ENCODE peak calls at places on chromosomes 12 and 14, in nine cellular contexts. One of them, this sample, is unnamed.
A peak's percentile ranks its signal among the peaks of the same experiment; 100 is the strongest.

GRCh38 chr14:85531141-85531593 is 1.2 kb downstream of the FLRT2 start:
- DNase-seq in prostate gland: peak; percentile 7
- DNase-seq in testis: no peak
- DNase-seq in HCT116: no peak
- DNase-seq in stomach: peak; percentile 28
- DNase-seq in esophagus muscularis mucosa: no peak
- DNase-seq in IMR-90: peak; percentile 58
- DNase-seq in esophagus squamous epithelium: no peak
- DNase-seq in adrenal gland: peak; percentile 56
- DNase-seq in this sample: peak; percentile 88

GRCh38 chr14:55026793-55027560 is at the start of the genes SOCS4 and WDHD1:
- DNase-seq in prostate gland: peak; percentile 92
- DNase-seq in testis: peak; percentile 95
- DNase-seq in HCT116: peak; percentile 84
- DNase-seq in stomach: peak; percentile 96
- DNase-seq in esophagus muscularis mucosa: peak; percentile 97
- DNase-seq in IMR-90: peak; percentile 88
- DNase-seq in esophagus squamous epithelium: peak; percentile 45
- DNase-seq in adrenal gland: peak; percentile 97
- DNase-seq in this sample: peak; percentile 97

GRCh38 chr12:105166736-105167135 is 59.2 kb downstream of the WASHC4 start:
- DNase-seq in prostate gland: no peak
- DNase-seq in testis: no peak
- DNase-seq in HCT116: no peak
- DNase-seq in stomach: no peak
- DNase-seq in esophagus muscularis mucosa: no peak
- DNase-seq in IMR-90: peak; percentile 54
- DNase-seq in esophagus squamous epithelium: no peak
- DNase-seq in adrenal gland: no peak
- DNase-seq in this sample: no peak

GRCh38 chr14:35678403-35679028 is 130.6 kb downstream of the RALGAPA1 start:
- DNase-seq in prostate gland: no peak
- DNase-seq in testis: no peak
- DNase-seq in HCT116: no peak
- DNase-seq in stomach: no peak
- DNase-seq in esophagus muscularis mucosa: no peak
- DNase-seq in IMR-90: no peak
- DNase-seq in esophagus squamous epithelium: no peak
- DNase-seq in adrenal gland: no peak
- DNase-seq in this sample: no peak

GRCh38 chr12:122921917-122922316 is 26.0 kb upstream of the VPS37B start:
- DNase-seq in prostate gland: no peak
- DNase-seq in testis: no peak
- DNase-seq in HCT116: no peak
- DNase-seq in stomach: peak; percentile 59
- DNase-seq in esophagus muscularis mucosa: no peak
- DNase-seq in IMR-90: no peak
- DNase-seq in esophagus squamous epithelium: no peak
- DNase-seq in adrenal gland: no peak
- DNase-seq in this sample: no peak

GRCh38 chr12:52321433-52321832 is 235 bp upstream of the KRT83 start:
- DNase-seq in prostate gland: peak; percentile 54
- DNase-seq in testis: no peak
- DNase-seq in HCT116: no peak
- DNase-seq in stomach: no peak
- DNase-seq in esophagus muscularis mucosa: no peak
- DNase-seq in IMR-90: no peak
- DNase-seq in esophagus squamous epithelium: no peak
- DNase-seq in adrenal gland: no peak
- DNase-seq in this sample: no peak

GRCh38 chr12:4224211-4224878 is 49.2 kb upstream of the CCND2 start:
- DNase-seq in prostate gland: no peak
- DNase-seq in testis: no peak
- DNase-seq in HCT116: no peak
- DNase-seq in stomach: no peak
- DNase-seq in esophagus muscularis mucosa: peak; percentile 74
- DNase-seq in IMR-90: no peak
- DNase-seq in esophagus squamous epithelium: no peak
- DNase-seq in adrenal gland: peak; percentile 37
- DNase-seq in this sample: no peak

GRCh38 chr12:46473634-46474201 is 101.1 kb upstream of the SLC38A2 start:
- DNase-seq in prostate gland: peak; percentile 76
- DNase-seq in testis: peak; percentile 59
- DNase-seq in HCT116: peak; percentile 87
- DNase-seq in stomach: peak; percentile 71
- DNase-seq in esophagus muscularis mucosa: no peak
- DNase-seq in IMR-90: peak; percentile 94
- DNase-seq in esophagus squamous epithelium: no peak
- DNase-seq in adrenal gland: peak; percentile 84
- DNase-seq in this sample: peak; percentile 98

GRCh38 chr14:78154827-78155226 is 15.3 kb upstream of the NRXN3 start:
- DNase-seq in prostate gland: no peak
- DNase-seq in testis: no peak
- DNase-seq in HCT116: no peak
- DNase-seq in stomach: no peak
- DNase-seq in esophagus muscularis mucosa: no peak
- DNase-seq in IMR-90: no peak
- DNase-seq in esophagus squamous epithelium: no peak
- DNase-seq in adrenal gland: no peak
- DNase-seq in this sample: no peak

GRCh38 chr12:24960222-24960855 is 11.4 kb upstream of the BCAT1 start:
- DNase-seq in prostate gland: no peak
- DNase-seq in testis: peak; percentile 59
- DNase-seq in HCT116: peak; percentile 36
- DNase-seq in stomach: no peak
- DNase-seq in esophagus muscularis mucosa: no peak
- DNase-seq in IMR-90: peak; percentile 72
- DNase-seq in esophagus squamous epithelium: no peak
- DNase-seq in adrenal gland: peak; percentile 58
- DNase-seq in this sample: peak; percentile 66

GRCh38 chr12:62673027-62673815 is 206.6 kb downstream of the MON2 start:
- DNase-seq in prostate gland: no peak
- DNase-seq in testis: no peak
- DNase-seq in HCT116: no peak
- DNase-seq in stomach: no peak
- DNase-seq in esophagus muscularis mucosa: no peak
- DNase-seq in IMR-90: no peak
- DNase-seq in esophagus squamous epithelium: no peak
- DNase-seq in adrenal gland: no peak
- DNase-seq in this sample: no peak

GRCh38 chr14:90384543-90384911 is 12.3 kb upstream of the CALM1 start:
- DNase-seq in prostate gland: no peak
- DNase-seq in testis: no peak
- DNase-seq in HCT116: no peak
- DNase-seq in stomach: no peak
- DNase-seq in esophagus muscularis mucosa: no peak
- DNase-seq in IMR-90: peak; percentile 46
- DNase-seq in esophagus squamous epithelium: no peak
- DNase-seq in adrenal gland: no peak
- DNase-seq in this sample: no peak

GRCh38 chr12:117119592-117120198 is 20.5 kb upstream of the TESC start:
- DNase-seq in prostate gland: no peak
- DNase-seq in testis: no peak
- DNase-seq in HCT116: peak; percentile 51
- DNase-seq in stomach: no peak
- DNase-seq in esophagus muscularis mucosa: no peak
- DNase-seq in IMR-90: no peak
- DNase-seq in esophagus squamous epithelium: no peak
- DNase-seq in adrenal gland: no peak
- DNase-seq in this sample: no peak

GRCh38 chr12:4270670-4271432 is 2.7 kb upstream of the CCND2 start:
- DNase-seq in prostate gland: no peak
- DNase-seq in testis: peak; percentile 52
- DNase-seq in HCT116: no peak
- DNase-seq in stomach: no peak
- DNase-seq in esophagus muscularis mucosa: no peak
- DNase-seq in IMR-90: no peak
- DNase-seq in esophagus squamous epithelium: no peak
- DNase-seq in adrenal gland: peak; percentile 81
- DNase-seq in this sample: peak; percentile 15

GRCh38 chr12:2023365-2023764 is 19.1 kb upstream of the DCP1B start:
- DNase-seq in prostate gland: peak; percentile 22
- DNase-seq in testis: no peak
- DNase-seq in HCT116: no peak
- DNase-seq in stomach: no peak
- DNase-seq in esophagus muscularis mucosa: no peak
- DNase-seq in IMR-90: no peak
- DNase-seq in esophagus squamous epithelium: no peak
- DNase-seq in adrenal gland: no peak
- DNase-seq in this sample: no peak

GRCh38 chr12:47942327-47943230 is 20.8 kb upstream of the TMEM106C start:
- DNase-seq in prostate gland: no peak
- DNase-seq in testis: no peak
- DNase-seq in HCT116: no peak
- DNase-seq in stomach: peak; percentile 55
- DNase-seq in esophagus muscularis mucosa: no peak
- DNase-seq in IMR-90: no peak
- DNase-seq in esophagus squamous epithelium: no peak
- DNase-seq in adrenal gland: no peak
- DNase-seq in this sample: no peak

GRCh38 chr14:104094056-104094708 is 8.7 kb downstream of the ASPG start:
- DNase-seq in prostate gland: no peak
- DNase-seq in testis: no peak
- DNase-seq in HCT116: no peak
- DNase-seq in stomach: no peak
- DNase-seq in esophagus muscularis mucosa: no peak
- DNase-seq in IMR-90: no peak
- DNase-seq in esophagus squamous epithelium: no peak
- DNase-seq in adrenal gland: no peak
- DNase-seq in this sample: no peak

GRCh38 chr14:104096318-104096717 is 10.8 kb downstream of the ASPG start:
- DNase-seq in prostate gland: no peak
- DNase-seq in testis: no peak
- DNase-seq in HCT116: no peak
- DNase-seq in stomach: no peak
- DNase-seq in esophagus muscularis mucosa: no peak
- DNase-seq in IMR-90: no peak
- DNase-seq in esophagus squamous epithelium: no peak
- DNase-seq in adrenal gland: no peak
- DNase-seq in this sample: no peak

GRCh38 chr14:104093366-104094055 is 8.0 kb downstream of the ASPG start:
- DNase-seq in prostate gland: no peak
- DNase-seq in testis: no peak
- DNase-seq in HCT116: no peak
- DNase-seq in stomach: no peak
- DNase-seq in esophagus muscularis mucosa: no peak
- DNase-seq in IMR-90: no peak
- DNase-seq in esophagus squamous epithelium: no peak
- DNase-seq in adrenal gland: no peak
- DNase-seq in this sample: no peak

GRCh38 chr14:104095426-104096310 is 10.2 kb downstream of the ASPG start:
- DNase-seq in prostate gland: no peak
- DNase-seq in testis: no peak
- DNase-seq in HCT116: no peak
- DNase-seq in stomach: no peak
- DNase-seq in esophagus muscularis mucosa: no peak
- DNase-seq in IMR-90: no peak
- DNase-seq in esophagus squamous epithelium: no peak
- DNase-seq in adrenal gland: no peak
- DNase-seq in this sample: no peak

DNA sequence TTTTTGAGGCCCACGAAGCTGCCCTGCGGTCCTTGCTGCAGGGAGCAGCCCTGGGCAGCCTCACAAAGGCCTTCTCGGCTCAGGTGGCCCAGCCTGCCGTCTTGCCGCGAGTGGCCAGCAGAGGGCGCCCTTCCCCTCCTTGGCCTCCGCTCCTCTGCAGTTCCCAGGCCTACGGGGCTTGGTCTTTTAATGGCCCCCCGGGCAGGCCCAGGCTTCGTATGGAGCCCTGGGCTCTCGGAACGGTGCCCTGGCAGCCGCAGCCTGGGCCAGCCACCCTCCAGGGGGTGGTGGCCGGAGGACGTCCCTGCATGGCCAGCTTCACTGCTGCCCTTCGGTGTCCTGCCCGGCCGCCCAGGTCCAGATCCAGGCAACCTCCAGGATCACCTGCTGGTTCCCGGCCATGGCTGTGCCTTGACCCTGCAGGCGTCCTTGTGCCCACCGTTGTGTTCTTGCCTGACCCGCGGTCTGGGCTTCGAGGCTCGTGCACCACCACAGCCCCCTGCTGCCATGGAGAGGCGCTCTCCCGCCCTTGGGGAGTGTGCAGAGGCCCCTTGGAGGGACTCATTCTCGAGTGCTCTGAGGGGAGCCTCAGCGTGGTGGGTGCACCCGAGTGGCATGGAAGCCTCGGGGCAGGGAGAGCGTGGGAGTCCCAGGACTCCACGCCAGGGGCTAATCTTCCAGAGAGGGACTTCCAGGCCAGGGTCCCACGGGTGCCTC is 9.4 kb downstream of the ASPG start:
- DNase-seq in prostate gland: peak; percentile 57
- DNase-seq in testis: peak; percentile 82
- DNase-seq in HCT116: no peak
- DNase-seq in stomach: peak; percentile 85
- DNase-seq in esophagus muscularis mucosa: no peak
- DNase-seq in IMR-90: no peak
- DNase-seq in esophagus squamous epithelium: no peak
- DNase-seq in adrenal gland: peak; percentile 78
- DNase-seq in this sample: peak; percentile 46
- TF ChIP-seq CTCF in prostate gland: peak; percentile 90
- TF ChIP-seq CTCF in testis: peak; percentile 85
- TF ChIP-seq CTCF in HCT116: peak; percentile 86
- TF ChIP-seq CTCF in stomach: peak; percentile 87
- TF ChIP-seq CTCF in esophagus muscularis mucosa: peak; percentile 71
- TF ChIP-seq CTCF in IMR-90: peak; percentile 63
- TF ChIP-seq CTCF in esophagus squamous epithelium: peak; percentile 91
- TF ChIP-seq CTCF in adrenal gland: peak; percentile 87
- TF ChIP-seq CTCF in this sample: peak; percentile 97

GRCh38 chr14:50560929-50561280 is 960 bp downstream of the ATL1 start:
- DNase-seq in prostate gland: peak; percentile 85
- DNase-seq in testis: peak; percentile 77
- DNase-seq in HCT116: no peak
- DNase-seq in stomach: peak; percentile 74
- DNase-seq in esophagus muscularis mucosa: peak; percentile 93
- DNase-seq in IMR-90: peak; percentile 71
- DNase-seq in esophagus squamous epithelium: peak; percentile 15
- DNase-seq in adrenal gland: peak; percentile 90
- DNase-seq in this sample: peak; percentile 26
- TF ChIP-seq POLR2A in prostate gland: peak; percentile 72
- TF ChIP-seq POLR2A in testis: no peak
- TF ChIP-seq POLR2A in HCT116: peak; percentile 21
- TF ChIP-seq POLR2A in stomach: no peak
- TF ChIP-seq POLR2A in esophagus muscularis mucosa: peak; percentile 8
- TF ChIP-seq POLR2A in IMR-90: peak; percentile 13
- TF ChIP-seq POLR2A in esophagus squamous epithelium: no peak
- TF ChIP-seq POLR2A in adrenal gland: no peak
- TF ChIP-seq POLR2A in this sample: no peak

GRCh38 chr12:128267651-128268347 is 829 bp downstream of the TMEM132C start:
- DNase-seq in prostate gland: no peak
- DNase-seq in testis: no peak
- DNase-seq in HCT116: no peak
- DNase-seq in stomach: no peak
- DNase-seq in esophagus muscularis mucosa: no peak
- DNase-seq in IMR-90: no peak
- DNase-seq in esophagus squamous epithelium: no peak
- DNase-seq in adrenal gland: no peak
- DNase-seq in this sample: no peak
- TF ChIP-seq CTCF in prostate gland: no peak
- TF ChIP-seq CTCF in testis: no peak
- TF ChIP-seq CTCF in HCT116: no peak
- TF ChIP-seq CTCF in stomach: no peak
- TF ChIP-seq CTCF in esophagus muscularis mucosa: no peak
- TF ChIP-seq CTCF in IMR-90: no peak
- TF ChIP-seq CTCF in esophagus squamous epithelium: no peak
- TF ChIP-seq CTCF in adrenal gland: no peak
- TF ChIP-seq CTCF in this sample: no peak

GRCh38 chr12:101455685-101456084 is 19.5 kb upstream of the SPIC start:
- DNase-seq in prostate gland: no peak
- DNase-seq in testis: no peak
- DNase-seq in HCT116: no peak
- DNase-seq in stomach: no peak
- DNase-seq in esophagus muscularis mucosa: no peak
- DNase-seq in IMR-90: no peak
- DNase-seq in esophagus squamous epithelium: no peak
- DNase-seq in adrenal gland: no peak
- DNase-seq in this sample: no peak
- TF ChIP-seq POLR2A in prostate gland: no peak
- TF ChIP-seq POLR2A in testis: no peak
- TF ChIP-seq POLR2A in HCT116: no peak
- TF ChIP-seq POLR2A in stomach: no peak
- TF ChIP-seq POLR2A in esophagus muscularis mucosa: no peak
- TF ChIP-seq POLR2A in IMR-90: no peak
- TF ChIP-seq POLR2A in esophagus squamous epithelium: no peak
- TF ChIP-seq POLR2A in adrenal gland: no peak
- TF ChIP-seq POLR2A in this sample: no peak

This sample was measured in endothelial cell of umbilical vein.